ENCODE peak calls at places on chromosomes 12 and 14, in four cellular contexts. E is astrocyte of the cerebellum, O is LHCN-M2, Q is HCEC 1CT. U is an unnamed sample.

GRCh38 chr14:31208546-31209424 is 1.2 kb upstream of the HECTD1 start:
- DNase-seq in Q (no peak), E (no peak), O (no peak), U (no peak)

GRCh38 chr14:49853572-49854375 is 1.2 kb upstream of the NEMF start:
- DNase-seq in O (peak; percentile 76), E (peak; percentile 67), Q (peak; percentile 55), U (peak; percentile 83)

GRCh38 chr14:96793547-96793946 is 3.6 kb upstream of the VRK1 start:
- DNase-seq in Q (no peak), O (no peak), E (no peak), U (no peak)

GRCh38 chr12:85779768-85780167 is 56.4 kb downstream of the RASSF9 start:
- DNase-seq in O (no peak), E (peak; percentile 41), Q (no peak), U (no peak)

GRCh38 chr12:52155048-52155868 is 36.6 kb downstream of the KRT80 start:
- DNase-seq in Q (no peak), E (no peak), O (peak; percentile 41), U (peak; percentile 55)

GRCh38 chr14:29215853-29216252 is 449.3 kb downstream of the FOXG1 start:
- DNase-seq in E (no peak), Q (peak; percentile 6), O (peak; percentile 44), U (no peak)

GRCh38 chr14:102461490-102462317 is 47.9 kb downstream of the ANKRD9 start:
- DNase-seq in Q (no peak), E (no peak), O (peak; percentile 25), U (no peak)

GRCh38 chr12:2083008-2083407 is 30.2 kb downstream of the CACNA1C start:
- DNase-seq in E (no peak), Q (no peak), O (no peak), U (no peak)

GRCh38 chr12:55073043-55074022 is 52.9 kb upstream of the OR9K2 start:
- DNase-seq in E (peak; percentile 64), O (peak; percentile 55), Q (peak; percentile 62), U (peak; percentile 60)

GRCh38 chr14:88995437-88996198 is 171.2 kb downstream of the TTC8 start:
- DNase-seq in O (no peak), E (peak; percentile 81), Q (peak; percentile 76), U (peak; percentile 69)

GRCh38 chr14:68952544-68953535 is 26.3 kb downstream of the ACTN1 start:
- DNase-seq in E (peak; percentile 80), O (peak; percentile 44), Q (peak; percentile 65), U (peak; percentile 38)

GRCh38 chr12:129753596-129753995 is 150.2 kb downstream of the TMEM132D start:
- DNase-seq in E (peak; percentile 62), Q (no peak), O (no peak), U (no peak)

GRCh38 chr12:5254703-5255102 is 177.2 kb upstream of the NTF3 start:
- DNase-seq in O (no peak), Q (no peak), E (no peak), U (no peak)

GRCh38 chr14:36656769-36657408 is 4.8 kb upstream of the PAX9 start:
- DNase-seq in E (no peak), O (no peak), Q (no peak), U (no peak)

GRCh38 chr12:55757701-55758100 is 14.8 kb downstream of the GDF11 start:
- DNase-seq in O (no peak), E (no peak), Q (no peak), U (no peak)

GRCh38 chr14:45811155-45811554 is 558.2 kb upstream of the MIS18BP1 start:
- DNase-seq in E (no peak), Q (no peak), O (peak; percentile 68), U (no peak)

GRCh38 chr14:100586520-100587247 is 533 bp downstream of the BEGAIN start:
- DNase-seq in Q (no peak), E (no peak), O (no peak), U (no peak)

U was measured in HFFc6.